ENCODE peak calls at places on chromosomes 2 and 18, in six cellular contexts. M, T, N, Q, A and X are unnamed samples.

GRCh38 chr2:135004005-135004746 is 43.1 kb downstream of the MAP3K19 start:
- DNase-seq in M (peak; percentile 17), A (peak; percentile 84), Q (peak; percentile 83), N (peak; percentile 73), T (peak; percentile 87), X (no peak)

GRCh38 chr2:28155071-28155470 is 237.6 kb upstream of the FOSL2 start:
- DNase-seq in A (no peak), M (no peak), T (no peak), Q (no peak), N (no peak), X (no peak)

GRCh38 chr2:30217644-30218361 is 13.5 kb upstream of the LBH start:
- DNase-seq in M (peak; percentile 48), T (peak; percentile 87), A (peak; percentile 91), Q (peak; percentile 91), N (peak; percentile 77), X (no peak)

GRCh38 chr2:149094217-149095015 is 55.9 kb downstream of the LYPD6B start:
- DNase-seq in Q (no peak), N (no peak), A (no peak), T (no peak), M (no peak), X (no peak)

GRCh38 chr2:67169417-67170140 is 227.6 kb upstream of the ETAA1 start:
- DNase-seq in N (no peak), T (no peak), Q (no peak), A (peak; percentile 58), M (no peak), X (no peak)

GRCh38 chr2:10019174-10019971 is 24.0 kb upstream of the KLF11 start:
- DNase-seq in A (no peak), N (peak; percentile 63), M (no peak), Q (peak; percentile 59), T (no peak), X (peak; percentile 72)

GRCh38 chr2:188788621-188789020 is 185.6 kb upstream of the COL3A1 start:
- DNase-seq in N (no peak), T (peak; percentile 43), A (peak; percentile 76), Q (no peak), M (no peak), X (no peak)

GRCh38 chr2:226117506-226118065 is 682.0 kb downstream of the IRS1 start:
- DNase-seq in N (no peak), T (no peak), M (no peak), A (peak; percentile 85), Q (no peak), X (no peak)

GRCh38 chr18:65786400-65786948 is 35.7 kb downstream of the CDH7 start:
- DNase-seq in T (no peak), Q (no peak), A (no peak), N (no peak), M (no peak), X (no peak)

GRCh38 chr2:45925636-45926350 is 274.3 kb downstream of the PRKCE start:
- DNase-seq in T (no peak), Q (no peak), M (no peak), N (no peak), A (no peak), X (no peak)

GRCh38 chr2:23385351-23385747 is 370 bp downstream of the KLHL29 start:
- DNase-seq in N (no peak), M (no peak), T (peak; percentile 54), A (peak; percentile 35), Q (peak; percentile 86), X (no peak)

GRCh38 chr18:55861266-55861665 is 273.3 kb upstream of the TCF4 start:
- DNase-seq in A (peak; percentile 69), T (peak; percentile 15), M (no peak), Q (no peak), N (no peak), X (no peak)

GRCh38 chr2:10533811-10534321 is 85.7 kb upstream of the ODC1 start:
- DNase-seq in T (no peak), M (no peak), A (peak; percentile 51), N (no peak), Q (peak; percentile 87), X (peak; percentile 60)

GRCh38 chr2:109128466-109129355 is at the start of gene SH3RF3:
- DNase-seq in N (peak; percentile 69), A (peak; percentile 50), T (peak; percentile 49), Q (peak; percentile 89), M (no peak), X (no peak)

GRCh38 chr2:33099989-33100388 is 153.2 kb downstream of the LTBP1 start:
- DNase-seq in M (no peak), T (no peak), Q (no peak), A (no peak), N (no peak), X (no peak)

GRCh38 chr2:55482186-55482945 is 37.2 kb upstream of the CFAP36 start:
- DNase-seq in T (peak; percentile 17), A (no peak), Q (no peak), M (no peak), N (no peak), X (no peak)

GRCh38 chr2:80392446-80392845 is 87.9 kb upstream of the LRRTM1 start:
- DNase-seq in M (no peak), N (no peak), A (no peak), T (no peak), Q (no peak), X (no peak)

GRCh38 chr2:145027073-145027459 is 507.1 kb upstream of the ZEB2 start:
- DNase-seq in N (no peak), T (no peak), M (no peak), A (no peak), Q (no peak), X (no peak)

GRCh38 chr2:215874418-215874817 is 138.9 kb downstream of the MREG start:
- DNase-seq in M (no peak), A (peak; percentile 79), Q (no peak), N (no peak), T (no peak), X (no peak)

DNA sequence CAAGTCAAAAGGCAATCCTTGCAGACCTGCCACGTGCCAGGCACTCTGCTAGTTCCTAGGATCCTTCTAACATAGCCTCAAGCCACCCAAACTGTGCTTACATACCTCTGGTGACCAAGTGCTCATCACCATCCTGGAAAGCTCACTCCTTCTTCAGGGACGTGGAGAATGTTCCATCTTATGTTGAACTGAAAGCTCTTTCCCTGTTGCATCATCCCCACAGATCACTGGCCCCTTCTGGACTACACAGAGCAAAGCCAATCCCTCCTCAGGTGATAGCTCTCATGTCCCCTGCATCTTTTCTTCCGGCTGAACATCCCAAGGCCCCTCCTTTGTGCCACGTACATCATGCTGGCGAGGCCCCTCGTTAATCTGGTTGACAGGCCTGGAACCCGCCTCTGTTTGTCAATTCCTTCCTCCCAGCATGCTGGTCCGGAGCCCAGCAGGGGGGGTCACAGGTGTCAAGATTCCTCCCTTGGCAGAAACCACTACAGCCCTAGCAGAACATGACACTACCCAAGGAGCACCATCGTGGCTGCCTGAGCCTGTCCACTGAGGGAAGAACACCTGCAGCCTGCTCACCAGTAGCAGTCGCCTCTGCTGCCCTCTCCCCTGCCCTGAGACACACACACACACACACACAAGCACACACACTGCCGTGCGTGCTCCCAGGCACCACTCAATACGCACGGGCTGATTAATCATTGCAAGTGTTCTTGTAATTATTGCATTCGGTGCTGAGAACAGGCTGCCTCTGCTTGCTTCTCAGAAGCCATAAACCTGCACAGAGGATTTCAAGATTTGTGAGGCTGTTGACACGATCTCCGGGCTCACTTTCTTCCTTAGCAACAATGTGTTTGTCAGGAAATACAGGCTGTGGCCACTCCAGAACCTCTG is 6.3 kb upstream of the KCNK3 start:
- DNase-seq in T (peak; percentile 67), Q (peak; percentile 87), M (no peak), A (peak; percentile 9), N (no peak), X (peak; percentile 62)
- TF ChIP-seq CTCF in T (no peak), Q (no peak), M (no peak), A (no peak), N (no peak), X (no peak)

DNA sequence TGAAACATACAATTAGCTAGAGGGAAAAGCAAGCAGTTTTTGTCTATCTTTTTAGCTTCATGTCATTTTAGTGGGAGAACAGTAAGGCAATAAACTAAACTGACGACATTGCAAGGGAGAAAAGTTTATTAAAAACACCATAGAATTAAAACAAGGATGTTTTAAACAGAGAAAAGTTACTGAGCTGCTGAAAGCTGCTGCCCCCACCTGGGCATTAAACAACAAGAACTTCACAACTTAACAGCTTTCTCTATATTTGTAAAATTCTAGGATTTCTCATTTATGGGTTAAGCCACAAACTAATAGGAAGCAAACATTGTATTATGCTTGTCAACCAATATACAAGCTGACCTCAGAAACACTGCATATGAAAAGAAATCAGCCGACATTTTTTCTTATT is 289.2 kb downstream of the ERBB4 start:
- DNase-seq in T (peak; percentile 6), A (peak; percentile 5), M (no peak), N (no peak), Q (no peak), X (no peak)
- TF ChIP-seq CTCF in T (peak; percentile 56), A (peak; percentile 60), M (peak; percentile 28), N (no peak), Q (peak; percentile 11), X (peak; percentile 87)

GRCh38 chr2:61969376-61969775 is 63.9 kb downstream of the COMMD1 start:
- DNase-seq in N (no peak), M (no peak), T (no peak), A (no peak), Q (no peak), X (no peak)
- TF ChIP-seq CTCF in N (no peak), M (no peak), T (no peak), A (no peak), Q (no peak), X (no peak)

DNA sequence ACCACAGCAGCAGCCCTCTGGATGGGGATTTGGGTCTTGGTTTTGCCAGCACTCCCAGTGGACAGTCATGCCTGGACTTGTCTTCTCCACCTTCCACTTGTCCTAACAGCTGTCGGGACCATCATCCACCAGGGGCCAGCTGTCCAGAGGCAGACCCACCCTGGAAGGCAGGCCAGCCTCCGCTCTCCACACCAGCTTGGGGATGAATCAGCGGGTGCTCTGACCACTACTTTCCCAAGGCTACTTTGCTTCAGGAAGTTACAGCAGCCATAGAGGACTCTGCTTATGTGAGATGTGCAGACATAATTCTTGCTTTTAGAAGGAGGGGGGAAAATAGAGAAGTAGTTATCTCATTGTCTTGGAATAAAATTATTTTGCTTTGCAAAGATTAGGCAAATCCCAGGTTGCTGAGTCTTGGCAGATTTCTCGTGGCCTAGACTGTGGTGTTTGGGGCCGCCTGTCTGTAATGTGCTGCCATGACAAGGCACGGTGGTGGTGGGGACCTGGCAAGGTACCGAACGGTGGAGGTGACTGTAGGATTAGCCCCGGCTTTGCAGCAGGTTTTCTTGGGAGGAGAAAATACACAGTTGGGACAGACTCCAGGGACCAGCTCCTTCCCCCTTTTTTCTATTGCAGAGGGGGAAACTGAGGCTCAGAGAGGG is 148.7 kb downstream of the AGAP1 start:
- DNase-seq in T (no peak), A (no peak), N (no peak), Q (no peak), M (no peak), X (no peak)
- TF ChIP-seq CTCF in T (no peak), A (no peak), N (peak; percentile 11), Q (no peak), M (no peak), X (peak; percentile 37)

GRCh38 chr2:16169381-16169960 is 229.1 kb downstream of the MYCN start:
- DNase-seq in Q (no peak), M (no peak), N (no peak), A (no peak), T (no peak), X (no peak)

GRCh38 chr2:16166327-16166981 is 226.1 kb downstream of the MYCN start:
- DNase-seq in Q (no peak), T (no peak), M (no peak), A (no peak), N (no peak), X (no peak)

GRCh38 chr2:16165518-16166326 is 225.4 kb downstream of the MYCN start:
- DNase-seq in Q (no peak), N (no peak), M (no peak), A (no peak), T (no peak), X (no peak)

GRCh38 chr2:16168506-16169264 is 228.3 kb downstream of the MYCN start:
- DNase-seq in Q (no peak), A (no peak), T (no peak), M (no peak), N (no peak), X (no peak)

GRCh38 chr2:16167471-16168426 is 227.4 kb downstream of the MYCN start:
- DNase-seq in M (no peak), A (no peak), Q (no peak), N (no peak), T (no peak), X (no peak)
- TF ChIP-seq CTCF in M (no peak), A (no peak), Q (no peak), N (no peak), T (no peak), X (no peak)